ENCODE peak calls at places on chromosomes 7 and 10, in eight cellular contexts. Q is HepG2, K is upper lobe of left lung, V is transverse colon, C is suprapubic skin, S is tibial nerve, U is stomach, Z is ovary. M is an unnamed sample.

GRCh38 chr7:79786187-79786586 is 332.7 kb upstream of the MAGI2 start:
- DNase-seq in Q (no peak), K (no peak), V (no peak), C (no peak), S (no peak), U (no peak), Z (no peak), M (no peak)

GRCh38 chr7:2689951-2690705 is 2.1 kb downstream of the AMZ1 start:
- DNase-seq in Q (no peak), K (no peak), V (no peak), C (no peak), S (no peak), U (no peak), Z (no peak), M (no peak)

GRCh38 chr10:122521011-122521410 is 39.5 kb upstream of the DMBT1 start:
- DNase-seq in Q (no peak), K (no peak), V (no peak), C (no peak), S (no peak), U (no peak), Z (no peak), M (no peak)

GRCh38 chr7:2523461-2523905 is 3.9 kb downstream of the LFNG start:
- DNase-seq in Q (no peak), K (peak; percentile 62), V (peak; percentile 70), C (no peak), S (no peak), U (peak; percentile 76), Z (no peak), M (no peak)

GRCh38 chr10:68604441-68604840 is 44.3 kb downstream of the TET1 start:
- DNase-seq in Q (no peak), K (no peak), V (no peak), C (no peak), S (no peak), U (no peak), Z (no peak), M (no peak)

GRCh38 chr7:124077546-124077945 is 44.7 kb upstream of the TMEM229A start:
- DNase-seq in Q (no peak), K (no peak), V (no peak), C (no peak), S (no peak), U (no peak), Z (no peak), M (no peak)

GRCh38 chr10:49601857-49602256 is 8.3 kb upstream of the SLC18A3 start:
- DNase-seq in Q (no peak), K (peak; percentile 8), V (no peak), C (no peak), S (no peak), U (peak; percentile 22), Z (no peak), M (peak; percentile 64)

GRCh38 chr10:75640381-75640780 is 209.0 kb downstream of the LRMDA start:
- DNase-seq in Q (no peak), K (no peak), V (no peak), C (no peak), S (no peak), U (no peak), Z (no peak), M (no peak)

GRCh38 chr10:88565072-88565471 is 18.0 kb downstream of the RNLS start:
- DNase-seq in Q (no peak), K (no peak), V (no peak), C (no peak), S (no peak), U (no peak), Z (no peak), M (no peak)

GRCh38 chr7:136857573-136857972 is 10.9 kb upstream of the CHRM2 start:
- DNase-seq in Q (no peak), K (no peak), V (no peak), C (no peak), S (no peak), U (no peak), Z (no peak), M (no peak)

GRCh38 chr7:82975811-82976468 is 186.7 kb downstream of the PCLO start:
- DNase-seq in Q (no peak), K (no peak), V (no peak), C (no peak), S (no peak), U (no peak), Z (no peak), M (no peak)

GRCh38 chr7:17941171-17941490 is 837 bp upstream of the SNX13 start:
- DNase-seq in Q (peak; percentile 18), K (no peak), V (no peak), C (no peak), S (no peak), U (no peak), Z (no peak), M (no peak)

GRCh38 chr10:53209941-53210611 is 437.5 kb upstream of the MBL2 start:
- DNase-seq in Q (peak; percentile 14), K (no peak), V (no peak), C (no peak), S (no peak), U (no peak), Z (no peak), M (no peak)

GRCh38 chr7:137363683-137364082 is 20.1 kb upstream of the PTN start:
- DNase-seq in Q (no peak), K (no peak), V (no peak), C (no peak), S (no peak), U (no peak), Z (no peak), M (no peak)

DNA sequence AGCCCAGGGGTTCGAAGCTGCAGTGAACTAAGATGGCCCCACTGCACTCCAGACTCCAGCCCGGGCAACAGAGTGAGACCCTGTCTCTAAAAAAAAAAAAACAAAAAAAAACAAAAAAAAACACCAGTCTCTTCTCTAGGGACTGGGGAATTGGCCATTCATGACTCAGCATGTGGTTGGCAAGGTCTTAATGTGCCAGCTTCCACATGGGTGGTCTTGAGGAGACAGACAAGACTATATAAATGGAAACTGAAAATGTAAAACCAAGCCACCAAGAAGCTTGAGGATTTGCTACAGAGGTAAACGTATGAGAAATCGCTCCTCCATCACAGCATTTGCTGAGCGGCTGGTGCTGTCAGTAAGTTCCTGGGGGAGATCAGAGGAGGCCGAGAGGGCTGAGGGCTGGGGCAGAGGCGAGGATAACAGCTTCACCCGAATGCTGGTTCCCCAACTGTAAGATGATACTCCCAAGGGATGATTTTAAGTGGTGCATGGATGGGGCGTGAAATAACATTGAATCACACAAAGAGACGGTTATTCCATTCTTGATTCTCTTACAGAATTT is 128.7 kb downstream of the C10orf105 start:
- DNase-seq in Q (no peak), K (no peak), V (no peak), C (no peak), S (no peak), U (no peak), Z (no peak), M (no peak)
- TF ChIP-seq EP300 in Q (no peak), K (no peak), V (no peak), C (no peak), S (no peak), U (no peak), Z (no peak), M (no peak)

GRCh38 chr10:124665558-124665957 is 78.6 kb downstream of the FAM53B start:
- DNase-seq in Q (no peak), K (no peak), V (no peak), C (no peak), S (no peak), U (no peak), Z (no peak), M (no peak)

GRCh38 chr10:124661661-124662180 is 82.5 kb downstream of the FAM53B start:
- DNase-seq in Q (no peak), K (no peak), V (no peak), C (no peak), S (no peak), U (no peak), Z (no peak), M (no peak)

GRCh38 chr10:124665091-124665490 is 79.1 kb downstream of the FAM53B start:
- DNase-seq in Q (no peak), K (no peak), V (no peak), C (no peak), S (no peak), U (no peak), Z (no peak), M (no peak)

GRCh38 chr10:124663766-124664360 is 80.3 kb downstream of the FAM53B start:
- DNase-seq in Q (no peak), K (no peak), V (no peak), C (no peak), S (no peak), U (no peak), Z (no peak), M (no peak)

DNA sequence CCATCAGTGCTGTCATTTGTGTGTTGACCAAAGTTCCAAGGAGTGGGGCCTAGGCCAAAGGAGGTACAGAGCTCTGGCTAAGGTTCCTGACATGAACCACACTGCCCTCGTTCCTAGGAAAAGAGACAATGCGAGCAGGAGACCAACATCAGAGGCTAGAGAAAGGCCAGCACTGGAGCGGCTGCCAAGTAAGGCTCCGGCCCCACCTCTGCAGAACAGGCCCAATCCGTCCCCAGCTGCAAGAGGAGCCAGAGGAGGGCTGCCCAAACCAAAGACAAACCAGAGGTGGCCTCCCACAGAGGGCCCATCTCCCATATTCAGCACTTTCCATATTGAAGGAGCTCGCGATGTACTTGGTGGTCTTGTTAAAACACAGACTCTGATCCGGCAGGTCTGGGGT is 81.0 kb downstream of the FAM53B start:
- DNase-seq in Q (no peak), K (no peak), V (no peak), C (no peak), S (no peak), U (no peak), Z (no peak), M (no peak)
- H3K4me3 ChIP-seq in Q (no peak overlapping the region), K (no peak overlapping the region), V (no peak overlapping the region), C (no peak overlapping the region), S (no peak overlapping the region), U (no peak overlapping the region), Z (no peak overlapping the region), M (no peak overlapping the region)

DNA sequence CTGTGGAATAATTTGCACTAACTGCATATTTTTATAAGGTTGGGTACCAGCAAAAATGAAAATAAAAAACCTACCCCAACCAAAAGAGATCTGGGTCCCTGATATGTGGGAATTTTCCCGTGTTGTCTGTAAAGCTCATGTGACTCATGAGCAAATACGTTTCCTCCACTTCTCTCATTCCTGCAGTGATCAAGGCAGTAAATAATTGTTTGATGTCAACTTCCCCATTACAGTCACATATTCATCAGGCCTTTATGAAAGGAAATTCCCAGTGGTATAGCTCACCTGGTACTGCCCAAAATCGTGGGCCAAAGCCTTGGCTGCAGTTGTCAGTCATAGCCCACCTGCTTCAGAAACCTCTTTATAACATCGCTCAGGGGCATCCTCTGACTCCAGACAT is 166.0 kb upstream of the ANK3 start:
- DNase-seq in Q (no peak), K (no peak), V (no peak), C (no peak), S (no peak), U (no peak), Z (no peak), M (no peak)
- TF ChIP-seq EP300 in Q (no peak), K (no peak), V (no peak), C (no peak), S (no peak), U (no peak), Z (no peak), M (no peak)

GRCh38 chr7:89661876-89662275 is 492.4 kb upstream of the STEAP1 start:
- DNase-seq in Q (no peak), K (no peak), V (no peak), C (no peak), S (no peak), U (no peak), Z (no peak), M (no peak)

DNA sequence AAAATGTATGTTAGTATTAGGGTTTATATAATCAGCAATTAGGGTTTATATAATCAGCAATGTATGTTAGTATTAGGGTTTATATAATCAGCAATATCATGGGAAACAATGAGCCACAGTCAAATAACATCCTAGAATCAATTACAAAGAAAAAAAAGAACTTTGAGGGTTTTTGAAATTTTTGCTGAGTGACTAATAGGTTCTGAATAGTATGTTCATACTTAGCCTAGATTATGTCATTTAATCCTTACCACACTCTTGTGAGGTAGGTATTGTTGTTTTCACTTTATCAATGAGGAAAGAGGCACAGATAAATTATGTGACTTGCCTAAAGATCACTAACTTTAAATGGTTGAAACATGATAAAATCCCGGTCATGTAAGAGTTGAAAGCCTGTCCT is 487.8 kb upstream of the STEAP1 start:
- DNase-seq in Q (no peak), K (no peak), V (no peak), C (no peak), S (no peak), U (no peak), Z (no peak), M (no peak)
- H3K4me3 ChIP-seq in Q (no peak overlapping the region), K (no peak overlapping the region), V (no peak overlapping the region), C (no peak overlapping the region), S (no peak overlapping the region), U (no peak overlapping the region), Z (no peak overlapping the region), M (no peak overlapping the region)